ENCODE peak calls at places on chromosomes 3 and 15, in ten cellular contexts. One of them, this sample, is unnamed.

GRCh38 chr3:16311960-16312451 is 47.0 kb downstream of the OXNAD1 start:
- DNase-seq in coronary artery: no peak
- DNase-seq in tibial artery: no peak
- DNase-seq in lung: no peak
- DNase-seq in brain microvascular endothelial cell: no peak
- DNase-seq in tibial nerve: peak
- DNase-seq in dorsolateral prefrontal cortex: no peak
- DNase-seq in ascending aorta: peak
- DNase-seq in sigmoid colon: no peak
- DNase-seq in lower lobe of right lung: no peak
- DNase-seq in this sample: peak

GRCh38 chr3:177576754-177577153 is 379.5 kb upstream of the TBL1XR1 start:
- DNase-seq in tibial artery: no peak
- DNase-seq in tibial nerve: no peak
- DNase-seq in sigmoid colon: no peak
- DNase-seq in coronary artery: no peak
- DNase-seq in dorsolateral prefrontal cortex: no peak
- DNase-seq in lower lobe of right lung: no peak
- DNase-seq in ascending aorta: no peak
- DNase-seq in brain microvascular endothelial cell: no peak
- DNase-seq in lung: no peak
- DNase-seq in this sample: no peak

GRCh38 chr3:53626876-53627275 is 132.5 kb downstream of the CACNA1D start:
- DNase-seq in tibial artery: no peak
- DNase-seq in brain microvascular endothelial cell: no peak
- DNase-seq in ascending aorta: no peak
- DNase-seq in lung: no peak
- DNase-seq in sigmoid colon: no peak
- DNase-seq in dorsolateral prefrontal cortex: no peak
- DNase-seq in coronary artery: no peak
- DNase-seq in lower lobe of right lung: no peak
- DNase-seq in tibial nerve: no peak
- DNase-seq in this sample: no peak

GRCh38 chr15:70422342-70422741 is 324.6 kb upstream of the TLE3 start:
- DNase-seq in dorsolateral prefrontal cortex: no peak
- DNase-seq in coronary artery: no peak
- DNase-seq in lower lobe of right lung: no peak
- DNase-seq in tibial nerve: no peak
- DNase-seq in brain microvascular endothelial cell: no peak
- DNase-seq in lung: no peak
- DNase-seq in ascending aorta: no peak
- DNase-seq in tibial artery: no peak
- DNase-seq in sigmoid colon: no peak
- DNase-seq in this sample: no peak

GRCh38 chr3:178078933-178079332 is 457.3 kb upstream of the KCNMB2 start:
- DNase-seq in brain microvascular endothelial cell: no peak
- DNase-seq in coronary artery: no peak
- DNase-seq in dorsolateral prefrontal cortex: no peak
- DNase-seq in sigmoid colon: no peak
- DNase-seq in lung: no peak
- DNase-seq in ascending aorta: no peak
- DNase-seq in tibial nerve: no peak
- DNase-seq in lower lobe of right lung: no peak
- DNase-seq in tibial artery: no peak
- DNase-seq in this sample: no peak

GRCh38 chr3:107263269-107264021 is 113.8 kb upstream of the CCDC54 start:
- DNase-seq in dorsolateral prefrontal cortex: no peak
- DNase-seq in sigmoid colon: no peak
- DNase-seq in lower lobe of right lung: no peak
- DNase-seq in ascending aorta: no peak
- DNase-seq in tibial artery: no peak
- DNase-seq in brain microvascular endothelial cell: peak
- DNase-seq in coronary artery: no peak
- DNase-seq in tibial nerve: no peak
- DNase-seq in lung: no peak
- DNase-seq in this sample: no peak

GRCh38 chr3:77072232-77072631 is 32.3 kb downstream of the ROBO2 start:
- DNase-seq in ascending aorta: no peak
- DNase-seq in brain microvascular endothelial cell: no peak
- DNase-seq in lower lobe of right lung: no peak
- DNase-seq in tibial artery: no peak
- DNase-seq in coronary artery: no peak
- DNase-seq in dorsolateral prefrontal cortex: no peak
- DNase-seq in lung: no peak
- DNase-seq in sigmoid colon: no peak
- DNase-seq in tibial nerve: no peak
- DNase-seq in this sample: no peak

GRCh38 chr15:78292219-78292618 is 7.2 kb downstream of the SKIC8 start:
- DNase-seq in tibial artery: no peak
- DNase-seq in brain microvascular endothelial cell: no peak
- DNase-seq in sigmoid colon: no peak
- DNase-seq in tibial nerve: no peak
- DNase-seq in dorsolateral prefrontal cortex: no peak
- DNase-seq in ascending aorta: no peak
- DNase-seq in coronary artery: no peak
- DNase-seq in lower lobe of right lung: no peak
- DNase-seq in lung: no peak
- DNase-seq in this sample: no peak

GRCh38 chr3:124209426-124209825 is 217.5 kb upstream of the ROPN1 start:
- DNase-seq in tibial nerve: no peak
- DNase-seq in ascending aorta: no peak
- DNase-seq in lung: no peak
- DNase-seq in brain microvascular endothelial cell: no peak
- DNase-seq in tibial artery: no peak
- DNase-seq in sigmoid colon: no peak
- DNase-seq in dorsolateral prefrontal cortex: no peak
- DNase-seq in coronary artery: no peak
- DNase-seq in lower lobe of right lung: no peak
- DNase-seq in this sample: no peak

GRCh38 chr15:35484231-35484945 is 61.6 kb downstream of the DPH6 start:
- DNase-seq in coronary artery: no peak
- DNase-seq in lower lobe of right lung: no peak
- DNase-seq in ascending aorta: no peak
- DNase-seq in lung: no peak
- DNase-seq in brain microvascular endothelial cell: no peak
- DNase-seq in tibial nerve: no peak
- DNase-seq in dorsolateral prefrontal cortex: no peak
- DNase-seq in sigmoid colon: no peak
- DNase-seq in tibial artery: no peak
- DNase-seq in this sample: no peak

GRCh38 chr3:116836286-116836685 is 126.7 kb downstream of the TUSC7 start:
- DNase-seq in brain microvascular endothelial cell: peak
- DNase-seq in tibial artery: no peak
- DNase-seq in lower lobe of right lung: no peak
- DNase-seq in sigmoid colon: no peak
- DNase-seq in dorsolateral prefrontal cortex: no peak
- DNase-seq in coronary artery: no peak
- DNase-seq in ascending aorta: no peak
- DNase-seq in lung: no peak
- DNase-seq in tibial nerve: no peak
- DNase-seq in this sample: no peak

GRCh38 chr15:88635343-88635742 is 3.5 kb upstream of the ISG20 start:
- DNase-seq in ascending aorta: no peak
- DNase-seq in tibial artery: no peak
- DNase-seq in dorsolateral prefrontal cortex: no peak
- DNase-seq in tibial nerve: no peak
- DNase-seq in sigmoid colon: no peak
- DNase-seq in lower lobe of right lung: no peak
- DNase-seq in lung: no peak
- DNase-seq in coronary artery: no peak
- DNase-seq in brain microvascular endothelial cell: no peak
- DNase-seq in this sample: no peak

GRCh38 chr15:32993285-32993684 is 201.2 kb downstream of the FMN1 start:
- DNase-seq in sigmoid colon: no peak
- DNase-seq in dorsolateral prefrontal cortex: no peak
- DNase-seq in tibial artery: no peak
- DNase-seq in coronary artery: no peak
- DNase-seq in lung: no peak
- DNase-seq in ascending aorta: no peak
- DNase-seq in lower lobe of right lung: no peak
- DNase-seq in tibial nerve: no peak
- DNase-seq in brain microvascular endothelial cell: no peak
- DNase-seq in this sample: no peak

DNA sequence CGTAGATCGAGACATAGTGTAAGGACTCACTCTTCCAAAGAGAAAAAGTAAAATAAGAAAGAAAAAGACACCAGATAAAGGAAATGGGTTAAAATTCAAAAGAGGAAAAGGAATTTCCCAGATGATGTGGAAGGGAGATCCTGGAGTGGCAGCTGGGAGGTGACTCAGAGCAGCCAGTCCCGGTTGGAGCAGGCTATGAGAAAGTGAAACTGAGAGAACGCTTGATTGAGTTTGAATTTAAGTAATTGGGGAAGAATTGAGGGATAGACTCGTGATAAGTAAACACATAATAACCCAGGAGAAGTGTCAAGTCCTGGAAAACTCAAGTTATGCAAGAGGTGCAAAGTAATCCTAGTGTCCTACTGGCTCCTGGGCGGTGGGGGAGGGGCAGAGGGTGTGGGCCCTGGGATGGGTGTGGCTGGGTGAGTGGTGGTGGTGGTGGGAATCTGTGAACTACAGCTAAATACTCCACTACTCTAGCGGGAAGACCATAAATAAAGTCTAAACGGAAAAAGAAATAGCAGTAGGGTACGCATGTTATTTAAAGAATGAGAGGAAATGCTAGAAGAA is 1.2 kb downstream of the PRR20G start:
- DNase-seq in ascending aorta: no peak
- DNase-seq in brain microvascular endothelial cell: peak
- DNase-seq in dorsolateral prefrontal cortex: no peak
- DNase-seq in tibial artery: no peak
- DNase-seq in lower lobe of right lung: no peak
- DNase-seq in sigmoid colon: no peak
- DNase-seq in lung: no peak
- DNase-seq in tibial nerve: no peak
- DNase-seq in coronary artery: no peak
- DNase-seq in this sample: no peak
- H3K4me3 ChIP-seq in ascending aorta: no peak
- H3K4me3 ChIP-seq in brain microvascular endothelial cell: no peak
- H3K4me3 ChIP-seq in dorsolateral prefrontal cortex: no peak
- H3K4me3 ChIP-seq in tibial artery: no peak
- H3K4me3 ChIP-seq in lower lobe of right lung: no peak
- H3K4me3 ChIP-seq in sigmoid colon: no peak
- H3K4me3 ChIP-seq in lung: no peak
- H3K4me3 ChIP-seq in tibial nerve: no peak
- H3K4me3 ChIP-seq in coronary artery: no peak
- H3K4me3 ChIP-seq in this sample: no peak

DNA sequence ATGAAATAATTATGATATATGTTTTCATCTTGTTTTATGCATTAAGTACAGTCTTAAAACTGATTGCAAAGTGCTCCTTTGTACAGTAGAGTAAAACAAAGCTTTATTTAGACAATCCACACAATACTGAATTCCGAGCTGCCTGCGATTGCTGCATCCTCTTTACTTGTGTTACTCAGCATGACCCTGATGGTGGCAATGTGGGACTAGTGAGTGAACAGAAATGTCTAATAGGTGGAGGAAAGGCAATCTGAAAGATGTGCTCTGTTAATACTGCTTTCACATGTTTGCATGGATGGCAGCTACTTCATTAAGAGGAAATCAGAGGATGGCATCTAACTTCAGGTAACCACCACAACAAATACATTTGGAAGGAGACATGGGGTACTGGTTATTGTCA is 930.4 kb upstream of the SEMA6D start:
- DNase-seq in dorsolateral prefrontal cortex: peak
- DNase-seq in tibial nerve: no peak
- DNase-seq in ascending aorta: no peak
- DNase-seq in lower lobe of right lung: no peak
- DNase-seq in lung: no peak
- DNase-seq in sigmoid colon: no peak
- DNase-seq in coronary artery: no peak
- DNase-seq in brain microvascular endothelial cell: no peak
- DNase-seq in tibial artery: no peak
- DNase-seq in this sample: no peak
- TF ChIP-seq CTCF in dorsolateral prefrontal cortex: no peak
- TF ChIP-seq CTCF in tibial nerve: no peak
- TF ChIP-seq CTCF in ascending aorta: no peak
- TF ChIP-seq CTCF in lower lobe of right lung: no peak
- TF ChIP-seq CTCF in lung: no peak
- TF ChIP-seq CTCF in sigmoid colon: no peak
- TF ChIP-seq CTCF in coronary artery: no peak
- TF ChIP-seq CTCF in brain microvascular endothelial cell: no peak
- TF ChIP-seq CTCF in tibial artery: no peak
- TF ChIP-seq CTCF in this sample: no peak

GRCh38 chr15:63466378-63467192 is 37.8 kb upstream of the USP3 start:
- DNase-seq in tibial artery: no peak
- DNase-seq in sigmoid colon: no peak
- DNase-seq in ascending aorta: peak
- DNase-seq in dorsolateral prefrontal cortex: peak
- DNase-seq in lung: no peak
- DNase-seq in lower lobe of right lung: no peak
- DNase-seq in coronary artery: no peak
- DNase-seq in brain microvascular endothelial cell: peak
- DNase-seq in tibial nerve: peak
- DNase-seq in this sample: no peak
- H3K27ac ChIP-seq in tibial artery: no peak
- H3K27ac ChIP-seq in sigmoid colon: no peak
- H3K27ac ChIP-seq in ascending aorta: no peak
- H3K27ac ChIP-seq in dorsolateral prefrontal cortex: no peak
- H3K27ac ChIP-seq in lung: no peak
- H3K27ac ChIP-seq in lower lobe of right lung: no peak
- H3K27ac ChIP-seq in coronary artery: no peak
- H3K27ac ChIP-seq in brain microvascular endothelial cell: no peak
- H3K27ac ChIP-seq in tibial nerve: no peak
- H3K27ac ChIP-seq in this sample: no peak

GRCh38 chr3:172209333-172210321 is 170.2 kb downstream of the FNDC3B start:
- DNase-seq in lower lobe of right lung: no peak
- DNase-seq in ascending aorta: peak
- DNase-seq in sigmoid colon: peak
- DNase-seq in brain microvascular endothelial cell: no peak
- DNase-seq in coronary artery: peak
- DNase-seq in lung: no peak
- DNase-seq in tibial artery: peak
- DNase-seq in tibial nerve: no peak
- DNase-seq in dorsolateral prefrontal cortex: no peak
- DNase-seq in this sample: peak

GRCh38 chr3:172210355-172210754 is 171.0 kb downstream of the FNDC3B start:
- DNase-seq in dorsolateral prefrontal cortex: no peak
- DNase-seq in tibial artery: no peak
- DNase-seq in lower lobe of right lung: no peak
- DNase-seq in tibial nerve: no peak
- DNase-seq in lung: no peak
- DNase-seq in coronary artery: no peak
- DNase-seq in sigmoid colon: no peak
- DNase-seq in ascending aorta: peak
- DNase-seq in brain microvascular endothelial cell: no peak
- DNase-seq in this sample: no peak

GRCh38 chr3:172213168-172213567 is 173.8 kb downstream of the FNDC3B start:
- DNase-seq in coronary artery: no peak
- DNase-seq in lung: no peak
- DNase-seq in ascending aorta: no peak
- DNase-seq in lower lobe of right lung: no peak
- DNase-seq in dorsolateral prefrontal cortex: no peak
- DNase-seq in brain microvascular endothelial cell: peak
- DNase-seq in sigmoid colon: no peak
- DNase-seq in tibial artery: no peak
- DNase-seq in tibial nerve: no peak
- DNase-seq in this sample: no peak

GRCh38 chr3:172208586-172209332 is 169.4 kb downstream of the FNDC3B start:
- DNase-seq in sigmoid colon: no peak
- DNase-seq in coronary artery: no peak
- DNase-seq in lung: no peak
- DNase-seq in lower lobe of right lung: no peak
- DNase-seq in tibial nerve: no peak
- DNase-seq in tibial artery: no peak
- DNase-seq in brain microvascular endothelial cell: no peak
- DNase-seq in dorsolateral prefrontal cortex: no peak
- DNase-seq in ascending aorta: peak
- DNase-seq in this sample: peak

GRCh38 chr3:172211123-172211522 is 171.7 kb downstream of the FNDC3B start:
- DNase-seq in tibial nerve: no peak
- DNase-seq in tibial artery: no peak
- DNase-seq in ascending aorta: no peak
- DNase-seq in lower lobe of right lung: no peak
- DNase-seq in lung: no peak
- DNase-seq in dorsolateral prefrontal cortex: no peak
- DNase-seq in brain microvascular endothelial cell: no peak
- DNase-seq in coronary artery: no peak
- DNase-seq in sigmoid colon: no peak
- DNase-seq in this sample: no peak
- H3K4me3 ChIP-seq in tibial nerve: no peak
- H3K4me3 ChIP-seq in tibial artery: no peak
- H3K4me3 ChIP-seq in ascending aorta: no peak
- H3K4me3 ChIP-seq in lower lobe of right lung: no peak
- H3K4me3 ChIP-seq in lung: no peak
- H3K4me3 ChIP-seq in dorsolateral prefrontal cortex: no peak
- H3K4me3 ChIP-seq in brain microvascular endothelial cell: no peak
- H3K4me3 ChIP-seq in coronary artery: no peak
- H3K4me3 ChIP-seq in sigmoid colon: no peak
- H3K4me3 ChIP-seq in this sample: no peak

This sample was measured in gastrocnemius medialis.